ENCODE peak calls at places on chromosomes 5 and 9, in ten cellular contexts. H is MM.1S; D is dorsolateral prefrontal cortex; Y is ovary; S is Caco-2; U is CD4-positive, alpha-beta T cell; W is gastrocnemius medialis; O is psoas muscle; L is fibroblast of lung; E is Calu3. K is an unnamed sample.

GRCh38 chr5:75510836-75511434 is 494 bp downstream of the CERT1 start:
- DNase-seq in H (peak), D (no peak), Y (peak), S (peak), U (peak), W (peak), O (peak), L (no peak), E (peak), K (peak)

GRCh38 chr9:107243757-107244156 is 39.3 kb upstream of the RAD23B start:
- DNase-seq in H (peak), D (no peak), Y (no peak), S (peak), U (no peak), W (no peak), O (no peak), L (peak), E (peak), K (no peak)

GRCh38 chr5:53006920-53007890 is 18.1 kb downstream of the ITGA2 start:
- DNase-seq in H (no peak), D (no peak), Y (no peak), S (no peak), U (no peak), W (no peak), O (no peak), L (no peak), E (no peak), K (no peak)

GRCh38 chr5:84272776-84273516 is 111.7 kb downstream of the EDIL3 start:
- DNase-seq in H (no peak), D (no peak), Y (no peak), S (no peak), U (no peak), W (no peak), O (no peak), L (peak), E (no peak), K (no peak)

GRCh38 chr5:172492097-172492840 is 37.9 kb upstream of the SH3PXD2B start:
- DNase-seq in H (no peak), D (no peak), Y (no peak), S (no peak), U (no peak), W (no peak), O (no peak), L (no peak), E (no peak), K (peak)

GRCh38 chr5:151937851-151938250 is 13.2 kb upstream of the GLRA1 start:
- DNase-seq in H (no peak), D (no peak), Y (no peak), S (no peak), U (no peak), W (no peak), O (no peak), L (no peak), E (no peak), K (no peak)

GRCh38 chr9:105062222-105062850 is 134.4 kb upstream of the ABCA1 start:
- DNase-seq in H (no peak), D (no peak), Y (no peak), S (no peak), U (no peak), W (no peak), O (no peak), L (no peak), E (no peak), K (no peak)

GRCh38 chr9:37002036-37002412 is 32.0 kb downstream of the PAX5 start:
- DNase-seq in H (no peak), D (no peak), Y (no peak), S (no peak), U (no peak), W (no peak), O (no peak), L (no peak), E (no peak), K (no peak)

GRCh38 chr5:72018158-72018803 is 89.0 kb upstream of the MAP1B start:
- DNase-seq in H (peak), D (no peak), Y (peak), S (peak), U (peak), W (no peak), O (no peak), L (peak), E (peak), K (no peak)

GRCh38 chr5:44830951-44831350 is 22.2 kb downstream of the MRPS30 start:
- DNase-seq in H (no peak), D (no peak), Y (no peak), S (no peak), U (no peak), W (no peak), O (no peak), L (no peak), E (no peak), K (no peak)
- TF ChIP-seq CTCF in H (no peak), D (no peak), Y (no peak), S (no peak), U (no peak), W (no peak), O (no peak), L (no peak), E (no peak), K (no peak)

GRCh38 chr5:120375248-120375647 is 88.9 kb upstream of the PRR16 start:
- DNase-seq in H (no peak), D (no peak), Y (no peak), S (no peak), U (no peak), W (no peak), O (no peak), L (no peak), E (no peak), K (no peak)

GRCh38 chr5:120382813-120383212 is 81.3 kb upstream of the PRR16 start:
- DNase-seq in H (no peak), D (no peak), Y (no peak), S (no peak), U (no peak), W (no peak), O (no peak), L (no peak), E (no peak), K (no peak)

GRCh38 chr5:120380644-120381043 is 83.5 kb upstream of the PRR16 start:
- DNase-seq in H (no peak), D (no peak), Y (no peak), S (no peak), U (no peak), W (no peak), O (no peak), L (no peak), E (no peak), K (no peak)
- TF ChIP-seq CTCF in H (no peak), D (no peak), Y (no peak), S (no peak), U (no peak), W (no peak), O (no peak), L (no peak), E (no peak), K (no peak)

DNA sequence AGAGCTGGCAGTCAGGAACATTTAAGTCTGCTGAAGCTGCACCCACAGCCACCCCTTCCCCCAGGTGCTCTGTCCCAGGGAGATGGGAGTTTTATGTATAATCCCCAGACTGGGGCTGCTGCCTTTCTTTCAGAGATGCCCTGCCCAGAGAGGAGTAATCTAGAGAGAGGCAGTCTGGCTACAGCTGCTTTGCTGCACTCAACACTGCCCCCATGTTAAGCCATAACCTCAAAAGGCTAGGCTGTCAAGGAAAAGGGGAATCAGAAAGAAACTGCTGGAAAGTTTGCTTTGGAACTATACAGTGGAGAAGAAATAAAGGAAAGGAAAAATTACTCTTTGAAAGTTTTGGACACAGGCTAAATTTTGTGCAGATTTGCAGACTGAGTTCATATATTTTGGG is 127.2 kb downstream of the MACIR start:
- DNase-seq in H (no peak), D (no peak), Y (no peak), S (no peak), U (no peak), W (no peak), O (no peak), L (no peak), E (no peak), K (no peak)
- TF ChIP-seq CTCF in H (no peak), D (no peak), Y (no peak), S (no peak), U (no peak), W (no peak), O (no peak), L (peak), E (no peak), K (no peak)

DNA sequence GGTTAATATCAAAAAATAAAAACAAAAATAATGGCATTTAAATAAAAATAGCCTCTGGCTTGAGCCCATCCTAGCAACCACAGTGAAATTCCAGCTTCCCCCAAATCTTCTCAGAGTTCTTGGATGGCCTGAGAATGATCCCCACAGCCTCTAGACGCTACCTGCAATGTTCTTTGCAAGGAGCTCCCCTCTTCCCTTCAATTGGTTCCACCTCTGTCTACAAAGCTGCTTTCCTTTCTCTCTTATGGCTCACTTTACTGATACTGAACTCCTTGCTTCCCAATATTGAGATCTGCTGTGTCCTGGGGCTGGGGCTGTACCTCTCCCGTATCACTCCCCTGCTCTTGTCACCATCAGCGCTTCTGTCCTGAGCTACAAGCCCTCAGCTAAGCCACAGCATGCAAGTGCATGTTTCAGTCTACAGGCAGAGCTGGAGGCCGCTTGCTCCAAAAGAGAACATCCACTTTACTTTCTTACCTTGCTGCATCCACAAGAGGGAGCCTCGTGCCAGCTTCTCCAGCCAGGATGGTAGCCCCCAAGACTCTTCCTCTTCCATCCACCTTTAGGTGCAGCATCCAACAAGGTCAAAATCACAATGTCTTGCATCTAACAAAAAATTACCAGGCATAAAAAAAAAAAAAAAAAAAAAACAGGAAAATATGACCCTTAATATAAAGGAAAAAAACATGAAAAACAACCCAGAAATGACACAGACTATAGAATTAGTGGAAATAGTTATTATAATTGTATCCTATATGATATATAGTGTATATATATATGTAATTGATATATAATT is 57.4 kb upstream of the PRSS3 start:
- DNase-seq in H (peak), D (no peak), Y (no peak), S (peak), U (no peak), W (no peak), O (no peak), L (peak), E (peak), K (peak)
- TF ChIP-seq CTCF in H (peak), D (no peak), Y (no peak), S (peak), U (no peak), W (no peak), O (peak), L (peak), E (peak), K (no peak)

GRCh38 chr9:38713426-38713825 is 6.5 kb downstream of the FAM240B start:
- DNase-seq in H (no peak), D (no peak), Y (no peak), S (no peak), U (no peak), W (no peak), O (no peak), L (peak), E (no peak), K (no peak)

GRCh38 chr9:38705917-38706316 is 14.0 kb downstream of the FAM240B start:
- DNase-seq in H (no peak), D (no peak), Y (no peak), S (no peak), U (no peak), W (no peak), O (no peak), L (no peak), E (no peak), K (no peak)

GRCh38 chr9:38706493-38706892 is 13.4 kb downstream of the FAM240B start:
- DNase-seq in H (no peak), D (no peak), Y (no peak), S (no peak), U (no peak), W (no peak), O (no peak), L (no peak), E (no peak), K (no peak)

GRCh38 chr9:38708759-38709158 is 11.2 kb downstream of the FAM240B start:
- DNase-seq in H (no peak), D (no peak), Y (no peak), S (no peak), U (no peak), W (no peak), O (no peak), L (peak), E (no peak), K (no peak)

DNA sequence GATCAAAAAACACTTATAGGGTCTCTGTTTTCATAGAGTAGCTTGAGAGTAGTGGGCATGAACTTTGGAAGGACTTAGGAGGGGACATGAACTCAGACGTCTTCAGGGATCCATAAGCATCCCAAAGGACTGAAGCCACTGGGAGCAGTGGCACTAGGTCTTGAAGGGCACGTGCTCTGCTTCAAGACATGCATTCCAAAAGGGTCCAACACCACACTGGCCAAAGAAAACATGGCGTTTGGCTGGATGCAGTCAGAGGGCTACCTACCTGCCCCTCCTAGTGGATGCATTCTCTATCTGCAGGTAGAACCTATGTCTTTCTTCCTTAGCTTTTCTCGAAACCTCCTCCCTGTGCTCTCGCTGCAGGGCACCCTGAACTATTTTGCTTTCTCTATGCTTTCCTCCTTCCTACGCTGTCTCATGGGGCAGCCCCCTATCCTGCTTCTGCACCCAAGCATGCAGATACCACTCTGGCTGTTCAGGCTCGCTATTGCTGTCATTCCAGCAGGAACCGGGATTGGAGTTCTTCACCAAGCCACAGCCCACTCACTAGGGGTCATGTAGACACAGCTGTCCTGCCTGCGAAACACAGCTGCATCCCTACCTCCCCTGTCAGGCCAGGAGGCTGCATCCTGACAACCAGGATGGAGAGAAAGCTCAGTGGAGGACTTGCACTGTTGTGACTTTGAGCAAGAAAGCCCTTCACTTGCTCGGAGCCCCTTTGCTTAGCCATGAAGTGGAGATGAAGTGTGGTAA is 11.9 kb downstream of the FAM240B start:
- DNase-seq in H (peak), D (no peak), Y (no peak), S (peak), U (no peak), W (no peak), O (no peak), L (no peak), E (no peak), K (no peak)
- TF ChIP-seq CTCF in H (peak), D (no peak), Y (no peak), S (peak), U (no peak), W (no peak), O (no peak), L (no peak), E (no peak), K (peak)

GRCh38 chr9:134930404-134930803 is 12.7 kb upstream of the FCN1 start:
- DNase-seq in H (no peak), D (no peak), Y (no peak), S (no peak), U (no peak), W (no peak), O (no peak), L (no peak), E (no peak), K (no peak)
- TF ChIP-seq CTCF in H (no peak), D (no peak), Y (no peak), S (no peak), U (no peak), W (no peak), O (no peak), L (no peak), E (no peak), K (no peak)

GRCh38 chr5:94113087-94113486 is 371.7 kb upstream of the POU5F2 start:
- DNase-seq in H (no peak), D (no peak), Y (no peak), S (peak), U (no peak), W (no peak), O (no peak), L (no peak), E (no peak), K (no peak)

DNA sequence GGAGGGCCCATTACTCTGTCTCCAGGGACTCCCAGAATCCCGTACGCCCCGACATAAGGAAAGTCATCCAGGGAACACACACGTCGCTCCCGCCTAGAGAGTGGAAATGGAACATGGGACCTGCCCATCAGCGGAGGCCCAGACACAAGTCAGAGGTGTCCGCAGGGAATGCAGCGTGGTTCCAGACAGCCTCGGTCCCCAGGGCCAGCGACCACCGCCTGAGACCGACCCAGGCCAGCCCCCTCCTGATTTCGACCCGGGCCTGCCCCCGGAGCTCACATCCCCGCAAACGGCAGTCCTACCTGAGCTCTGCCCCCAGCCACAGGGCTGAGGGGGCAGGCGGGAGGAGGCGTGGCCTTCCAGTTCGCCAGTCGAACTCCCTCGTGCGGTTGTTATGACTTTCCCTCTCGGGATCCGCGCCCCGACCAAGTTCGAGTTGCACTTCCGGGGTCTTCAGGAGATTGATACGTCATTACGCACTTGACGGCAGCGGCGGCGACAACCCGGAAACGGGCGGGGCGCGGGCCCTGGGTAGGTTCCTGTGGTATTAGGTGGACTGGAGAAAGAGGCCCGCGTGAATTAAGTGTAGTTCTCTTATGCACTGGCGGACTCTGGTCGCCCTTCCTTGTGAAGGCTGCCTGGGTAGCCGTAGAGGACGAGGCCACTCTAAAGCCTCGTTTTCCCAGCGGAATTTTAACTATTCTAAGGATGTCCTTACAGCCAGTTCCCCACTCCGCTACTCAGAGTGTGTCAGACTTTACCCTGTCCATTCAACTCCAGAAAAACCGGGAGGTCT is 370.0 kb upstream of the POU5F2 start:
- DNase-seq in H (peak), D (peak), Y (peak), S (peak), U (peak), W (peak), O (peak), L (peak), E (peak), K (peak)
- TF ChIP-seq CTCF in H (no peak), D (no peak), Y (no peak), S (no peak), U (no peak), W (no peak), O (no peak), L (peak), E (no peak), K (no peak)